ENCODE peak calls at places on chromosomes 6 and 20, in four cellular contexts. Q is cardiac fibroblast, Z is activated T-cell treated with anti-CD3 and anti-CD28 coated beads for 1 hour, N is epithelial cell of esophagus. H is an unnamed sample.

GRCh38 chr6:168988801-168989200 is 264.8 kb downstream of the THBS2 start:
- DNase-seq in Q (peak), Z (no peak), N (no peak), H (no peak)

GRCh38 chr6:112086744-112087135 is 542 bp downstream of the TUBE1 start:
- DNase-seq in Q (peak), Z (no peak), N (peak), H (peak)

GRCh38 chr6:146183831-146184230 is 155.0 kb downstream of the GRM1 start:
- DNase-seq in Q (no peak), Z (no peak), N (no peak), H (no peak)

GRCh38 chr20:3318226-3318884 is 79.4 kb upstream of the SLC4A11 start:
- DNase-seq in Q (no peak), Z (no peak), N (peak), H (no peak)

GRCh38 chr6:113405326-113406050 is 451.7 kb upstream of the MARCKS start:
- DNase-seq in Q (no peak), Z (no peak), N (peak), H (no peak)

GRCh38 chr20:1313236-1313964 is 15.5 kb downstream of the SDCBP2 start:
- DNase-seq in Q (peak), Z (peak), N (peak), H (peak)

GRCh38 chr6:63816979-63817436 is 181.4 kb downstream of the PHF3 start:
- DNase-seq in Q (peak), Z (no peak), N (peak), H (peak)

GRCh38 chr6:35919085-35919826 is 1.6 kb downstream of the SRPK1 start:
- DNase-seq in Q (peak), Z (no peak), N (peak), H (peak)

GRCh38 chr20:51661609-51662178 is 106.5 kb downstream of the ATP9A start:
- DNase-seq in Q (peak), Z (no peak), N (peak), H (no peak)

GRCh38 chr6:151523034-151523433 is 29.2 kb downstream of the CCDC170 start:
- DNase-seq in Q (no peak), Z (no peak), N (no peak), H (no peak)

GRCh38 chr20:1875169-1875554 is 20.0 kb upstream of the SIRPA start:
- DNase-seq in Q (no peak), Z (no peak), N (no peak), H (no peak)

GRCh38 chr20:4406627-4407026 is 315.1 kb upstream of the PRND start:
- DNase-seq in Q (peak), Z (no peak), N (peak), H (no peak)

GRCh38 chr6:10385512-10386132 is 29.3 kb downstream of the TFAP2A start:
- DNase-seq in Q (no peak), Z (no peak), N (no peak), H (no peak)

GRCh38 chr20:61773081-61773631 is 292.5 kb downstream of the TAF4 start:
- DNase-seq in Q (no peak), Z (no peak), N (no peak), H (no peak)

GRCh38 chr6:5486214-5486613 is 224.9 kb downstream of the FARS2 start:
- DNase-seq in Q (no peak), Z (no peak), N (peak), H (no peak)

GRCh38 chr6:38262041-38262440 is 377.7 kb downstream of the BTBD9 start:
- DNase-seq in Q (peak), Z (no peak), N (peak), H (no peak)

GRCh38 chr6:144148891-144149290 is 1.4 kb upstream of the STX11 start:
- DNase-seq in Q (peak), Z (no peak), N (peak), H (no peak)

GRCh38 chr6:142374090-142374783 is 72.4 kb downstream of the ADGRG6 start:
- DNase-seq in Q (no peak), Z (no peak), N (no peak), H (no peak)

GRCh38 chr20:63530788-63531160 is 6.4 kb downstream of the PTK6 start:
- DNase-seq in Q (no peak), Z (no peak), N (no peak), H (no peak)

GRCh38 chr6:113162739-113163138 is 694.4 kb upstream of the MARCKS start:
- DNase-seq in Q (no peak), Z (no peak), N (no peak), H (no peak)

GRCh38 chr20:49821381-49821780 is 8.8 kb downstream of the SLC9A8 start:
- DNase-seq in Q (no peak), Z (no peak), N (no peak), H (no peak)